ENCODE peak calls at places on chromosomes 5 and 9, in four cellular contexts. One of them, this sample, is unnamed.

GRCh38 chr9:98168952-98169488 is 23.4 kb downstream of the CORO2A start:
- DNase-seq in prostate gland: no peak
- DNase-seq in fibroblast of mammary gland: peak; percentile 23
- DNase-seq in B cell: peak; percentile 42
- DNase-seq in this sample: peak; percentile 93

GRCh38 chr5:96343094-96343493 is 90.0 kb downstream of the PCSK1 start:
- DNase-seq in prostate gland: no peak
- DNase-seq in B cell: no peak
- DNase-seq in fibroblast of mammary gland: no peak
- DNase-seq in this sample: no peak

GRCh38 chr5:97098864-97099454 is 43.5 kb downstream of the LIX1 start:
- DNase-seq in fibroblast of mammary gland: no peak
- DNase-seq in B cell: no peak
- DNase-seq in prostate gland: no peak
- DNase-seq in this sample: no peak

GRCh38 chr9:88998911-88999310 is 7.6 kb downstream of the S1PR3 start:
- DNase-seq in fibroblast of mammary gland: peak; percentile 85
- DNase-seq in prostate gland: no peak
- DNase-seq in B cell: no peak
- DNase-seq in this sample: no peak

GRCh38 chr9:123929177-123929869 is 603 bp downstream of the DENND1A start:
- DNase-seq in B cell: peak; percentile 43
- DNase-seq in prostate gland: no peak
- DNase-seq in fibroblast of mammary gland: no peak
- DNase-seq in this sample: peak; percentile 68

GRCh38 chr5:171365351-171365750 is 22.3 kb upstream of the NPM1 start:
- DNase-seq in prostate gland: no peak
- DNase-seq in fibroblast of mammary gland: peak; percentile 24
- DNase-seq in B cell: no peak
- DNase-seq in this sample: no peak

GRCh38 chr9:135772056-135773042 is 70.4 kb downstream of the KCNT1 start:
- DNase-seq in fibroblast of mammary gland: no peak
- DNase-seq in B cell: no peak
- DNase-seq in prostate gland: no peak
- DNase-seq in this sample: no peak

GRCh38 chr9:125400725-125401124 is 139.1 kb downstream of the GAPVD1 start:
- DNase-seq in prostate gland: no peak
- DNase-seq in fibroblast of mammary gland: no peak
- DNase-seq in B cell: no peak
- DNase-seq in this sample: no peak

GRCh38 chr9:93814561-93814960 is 140.6 kb downstream of the BARX1 start:
- DNase-seq in prostate gland: no peak
- DNase-seq in B cell: no peak
- DNase-seq in fibroblast of mammary gland: no peak
- DNase-seq in this sample: peak; percentile 4

GRCh38 chr9:122695696-122696095 is 20.8 kb downstream of the OR1L3 start:
- DNase-seq in prostate gland: no peak
- DNase-seq in B cell: no peak
- DNase-seq in fibroblast of mammary gland: peak; percentile 15
- DNase-seq in this sample: no peak

GRCh38 chr9:70874451-70874850 is 247.0 kb downstream of the TRPM3 start:
- DNase-seq in prostate gland: no peak
- DNase-seq in B cell: no peak
- DNase-seq in fibroblast of mammary gland: peak; percentile 49
- DNase-seq in this sample: no peak

GRCh38 chr9:98961513-98962180 is 17.9 kb downstream of the COL15A1 start:
- DNase-seq in prostate gland: no peak
- DNase-seq in fibroblast of mammary gland: no peak
- DNase-seq in B cell: no peak
- DNase-seq in this sample: no peak

GRCh38 chr5:134092875-134093274 is 21.6 kb upstream of the TCF7 start:
- DNase-seq in prostate gland: no peak
- DNase-seq in fibroblast of mammary gland: peak; percentile 31
- DNase-seq in B cell: no peak
- DNase-seq in this sample: no peak

GRCh38 chr5:72451771-72452505 is 55.3 kb downstream of the ZNF366 start:
- DNase-seq in B cell: peak; percentile 54
- DNase-seq in fibroblast of mammary gland: peak; percentile 98
- DNase-seq in prostate gland: peak; percentile 42
- DNase-seq in this sample: peak; percentile 65

GRCh38 chr5:139314276-139314675 is 20.7 kb downstream of the MATR3 start:
- DNase-seq in prostate gland: no peak
- DNase-seq in B cell: no peak
- DNase-seq in fibroblast of mammary gland: no peak
- DNase-seq in this sample: no peak

GRCh38 chr9:72444436-72444835 is 77.0 kb upstream of the TMC1 start:
- DNase-seq in prostate gland: peak; percentile 7
- DNase-seq in B cell: no peak
- DNase-seq in fibroblast of mammary gland: no peak
- DNase-seq in this sample: no peak

GRCh38 chr9:73156593-73157187 is 5.0 kb downstream of the ANXA1 start:
- DNase-seq in B cell: no peak
- DNase-seq in fibroblast of mammary gland: no peak
- DNase-seq in prostate gland: no peak
- DNase-seq in this sample: no peak

GRCh38 chr5:88183255-88183654 is 85.4 kb downstream of the TMEM161B start:
- DNase-seq in B cell: no peak
- DNase-seq in prostate gland: no peak
- DNase-seq in fibroblast of mammary gland: peak; percentile 10
- DNase-seq in this sample: no peak

GRCh38 chr9:123710299-123710698 is 219.6 kb downstream of the DENND1A start:
- DNase-seq in fibroblast of mammary gland: peak; percentile 76
- DNase-seq in prostate gland: no peak
- DNase-seq in B cell: no peak
- DNase-seq in this sample: peak; percentile 36

GRCh38 chr5:116291271-116291670 is 206.4 kb downstream of the COMMD10 start:
- DNase-seq in B cell: no peak
- DNase-seq in prostate gland: no peak
- DNase-seq in fibroblast of mammary gland: no peak
- DNase-seq in this sample: no peak

GRCh38 chr5:55994502-55994997 is at the start of gene IL6ST:
- DNase-seq in fibroblast of mammary gland: peak; percentile 63
- DNase-seq in prostate gland: peak; percentile 51
- DNase-seq in B cell: peak; percentile 49
- DNase-seq in this sample: no peak

GRCh38 chr5:36177715-36178556 is 26.0 kb downstream of the SKP2 start:
- DNase-seq in prostate gland: no peak
- DNase-seq in fibroblast of mammary gland: peak; percentile 71
- DNase-seq in B cell: no peak
- DNase-seq in this sample: no peak

GRCh38 chr9:5718296-5719032 is 89.6 kb downstream of the RIC1 start:
- DNase-seq in prostate gland: no peak
- DNase-seq in fibroblast of mammary gland: peak; percentile 43
- DNase-seq in B cell: no peak
- DNase-seq in this sample: no peak

GRCh38 chr5:28077291-28078240 is 1039.2 kb upstream of the CDH9 start:
- DNase-seq in prostate gland: no peak
- DNase-seq in fibroblast of mammary gland: no peak
- DNase-seq in B cell: no peak
- DNase-seq in this sample: no peak

GRCh38 chr5:143499480-143500114 is 96.1 kb upstream of the NR3C1 start:
- DNase-seq in prostate gland: no peak
- DNase-seq in B cell: no peak
- DNase-seq in fibroblast of mammary gland: no peak
- DNase-seq in this sample: no peak

GRCh38 chr5:40361378-40361777 is 318.3 kb upstream of the PTGER4 start:
- DNase-seq in fibroblast of mammary gland: no peak
- DNase-seq in prostate gland: no peak
- DNase-seq in B cell: no peak
- DNase-seq in this sample: no peak

GRCh38 chr5:59036274-59036961 is 453.5 kb downstream of the RAB3C start:
- DNase-seq in prostate gland: peak; percentile 39
- DNase-seq in B cell: no peak
- DNase-seq in fibroblast of mammary gland: peak; percentile 98
- DNase-seq in this sample: no peak

GRCh38 chr5:72501475-72501874 is 5.7 kb downstream of the ZNF366 start:
- DNase-seq in B cell: no peak
- DNase-seq in fibroblast of mammary gland: no peak
- DNase-seq in prostate gland: no peak
- DNase-seq in this sample: no peak

GRCh38 chr9:106420511-106420944 is 442.4 kb upstream of the ZNF462 start:
- DNase-seq in fibroblast of mammary gland: no peak
- DNase-seq in prostate gland: no peak
- DNase-seq in B cell: no peak
- DNase-seq in this sample: peak; percentile 19

GRCh38 chr9:6764570-6765334 is 7.0 kb downstream of the KDM4C start:
- DNase-seq in prostate gland: no peak
- DNase-seq in fibroblast of mammary gland: no peak
- DNase-seq in B cell: no peak
- DNase-seq in this sample: no peak

GRCh38 chr9:87338075-87338989 is 159.3 kb upstream of the DAPK1 start:
- DNase-seq in B cell: no peak
- DNase-seq in fibroblast of mammary gland: no peak
- DNase-seq in prostate gland: no peak
- DNase-seq in this sample: no peak

GRCh38 chr5:157748740-157749461 is 5.4 kb downstream of the LSM11 start:
- DNase-seq in B cell: no peak
- DNase-seq in fibroblast of mammary gland: peak; percentile 92
- DNase-seq in prostate gland: no peak
- DNase-seq in this sample: no peak

GRCh38 chr9:37283730-37284235 is 138.7 kb upstream of the GRHPR start:
- DNase-seq in B cell: no peak
- DNase-seq in fibroblast of mammary gland: peak; percentile 73
- DNase-seq in prostate gland: no peak
- DNase-seq in this sample: peak; percentile 34

This sample was measured in GM13977.